ENCODE peak calls at places on chromosomes 13 and 19, in six cellular contexts. One of them, this sample, is unnamed.

GRCh38 chr13:111027481-111028439 is 87.3 kb upstream of the ARHGEF7 start:
- DNase-seq in CD4-positive, CD25-positive, alpha-beta regulatory T cell: no peak
- DNase-seq in right lobe of liver: no peak
- DNase-seq in adrenal gland: no peak
- DNase-seq in uterus: no peak
- DNase-seq in AG09309: no peak
- DNase-seq in this sample: no peak

GRCh38 chr19:45637890-45638667 is 1.1 kb downstream of the EML2 start:
- DNase-seq in adrenal gland: peak
- DNase-seq in right lobe of liver: no peak
- DNase-seq in uterus: no peak
- DNase-seq in CD4-positive, CD25-positive, alpha-beta regulatory T cell: no peak
- DNase-seq in AG09309: no peak
- DNase-seq in this sample: no peak

GRCh38 chr13:66443926-66444325 is 786.2 kb downstream of the PCDH9 start:
- DNase-seq in right lobe of liver: no peak
- DNase-seq in AG09309: no peak
- DNase-seq in CD4-positive, CD25-positive, alpha-beta regulatory T cell: no peak
- DNase-seq in uterus: no peak
- DNase-seq in adrenal gland: no peak
- DNase-seq in this sample: no peak

GRCh38 chr13:30905932-30906383 is at the start of gene MEDAG:
- DNase-seq in right lobe of liver: no peak
- DNase-seq in AG09309: no peak
- DNase-seq in adrenal gland: no peak
- DNase-seq in uterus: peak
- DNase-seq in CD4-positive, CD25-positive, alpha-beta regulatory T cell: no peak
- DNase-seq in this sample: peak

GRCh38 chr13:99119686-99120085 is 81.0 kb upstream of the UBAC2 start:
- DNase-seq in right lobe of liver: no peak
- DNase-seq in adrenal gland: no peak
- DNase-seq in CD4-positive, CD25-positive, alpha-beta regulatory T cell: no peak
- DNase-seq in AG09309: no peak
- DNase-seq in uterus: no peak
- DNase-seq in this sample: no peak

GRCh38 chr19:54573330-54573872 is at the start of gene LILRA2:
- DNase-seq in CD4-positive, CD25-positive, alpha-beta regulatory T cell: no peak
- DNase-seq in adrenal gland: no peak
- DNase-seq in uterus: no peak
- DNase-seq in right lobe of liver: no peak
- DNase-seq in AG09309: no peak
- DNase-seq in this sample: peak

GRCh38 chr19:6263306-6264076 is 16.3 kb downstream of the MLLT1 start:
- DNase-seq in adrenal gland: no peak
- DNase-seq in uterus: no peak
- DNase-seq in AG09309: no peak
- DNase-seq in CD4-positive, CD25-positive, alpha-beta regulatory T cell: no peak
- DNase-seq in right lobe of liver: no peak
- DNase-seq in this sample: no peak

GRCh38 chr13:95559100-95559499 is 6.6 kb downstream of the CLDN10 start:
- DNase-seq in uterus: no peak
- DNase-seq in right lobe of liver: no peak
- DNase-seq in adrenal gland: no peak
- DNase-seq in CD4-positive, CD25-positive, alpha-beta regulatory T cell: no peak
- DNase-seq in AG09309: no peak
- DNase-seq in this sample: no peak

GRCh38 chr13:106161186-106161585 is 374.3 kb downstream of the EFNB2 start:
- DNase-seq in adrenal gland: no peak
- DNase-seq in right lobe of liver: no peak
- DNase-seq in AG09309: no peak
- DNase-seq in uterus: no peak
- DNase-seq in CD4-positive, CD25-positive, alpha-beta regulatory T cell: no peak
- DNase-seq in this sample: no peak

GRCh38 chr19:34500656-34501120 is 19.1 kb downstream of the WTIP start:
- DNase-seq in right lobe of liver: no peak
- DNase-seq in CD4-positive, CD25-positive, alpha-beta regulatory T cell: no peak
- DNase-seq in adrenal gland: peak
- DNase-seq in AG09309: no peak
- DNase-seq in uterus: no peak
- DNase-seq in this sample: no peak

GRCh38 chr19:55087542-55087935 is 11.9 kb downstream of the EPS8L1 start:
- DNase-seq in right lobe of liver: no peak
- DNase-seq in adrenal gland: no peak
- DNase-seq in CD4-positive, CD25-positive, alpha-beta regulatory T cell: no peak
- DNase-seq in AG09309: no peak
- DNase-seq in uterus: no peak
- DNase-seq in this sample: no peak

GRCh38 chr13:81275666-81276258 is 934.8 kb upstream of the SPRY2 start:
- DNase-seq in uterus: no peak
- DNase-seq in adrenal gland: no peak
- DNase-seq in CD4-positive, CD25-positive, alpha-beta regulatory T cell: no peak
- DNase-seq in right lobe of liver: no peak
- DNase-seq in AG09309: no peak
- DNase-seq in this sample: no peak

GRCh38 chr13:30722361-30722760 is 13.0 kb upstream of the ALOX5AP start:
- DNase-seq in uterus: no peak
- DNase-seq in adrenal gland: no peak
- DNase-seq in CD4-positive, CD25-positive, alpha-beta regulatory T cell: no peak
- DNase-seq in AG09309: no peak
- DNase-seq in right lobe of liver: no peak
- DNase-seq in this sample: no peak

GRCh38 chr19:51070334-51070886 is 5.5 kb upstream of the KLK13 start:
- DNase-seq in uterus: no peak
- DNase-seq in AG09309: no peak
- DNase-seq in right lobe of liver: no peak
- DNase-seq in CD4-positive, CD25-positive, alpha-beta regulatory T cell: no peak
- DNase-seq in adrenal gland: no peak
- DNase-seq in this sample: no peak

GRCh38 chr19:13906525-13906904 is 514 bp downstream of the CC2D1A start:
- DNase-seq in AG09309: no peak
- DNase-seq in uterus: no peak
- DNase-seq in right lobe of liver: peak
- DNase-seq in CD4-positive, CD25-positive, alpha-beta regulatory T cell: peak
- DNase-seq in adrenal gland: no peak
- DNase-seq in this sample: peak

GRCh38 chr19:44653977-44654784 is 10.5 kb downstream of the PVR start:
- DNase-seq in adrenal gland: peak
- DNase-seq in right lobe of liver: peak
- DNase-seq in uterus: peak
- DNase-seq in CD4-positive, CD25-positive, alpha-beta regulatory T cell: peak
- DNase-seq in AG09309: no peak
- DNase-seq in this sample: peak

GRCh38 chr13:33352023-33352422 is 66.5 kb upstream of the STARD13 start:
- DNase-seq in CD4-positive, CD25-positive, alpha-beta regulatory T cell: no peak
- DNase-seq in uterus: no peak
- DNase-seq in adrenal gland: no peak
- DNase-seq in AG09309: no peak
- DNase-seq in right lobe of liver: no peak
- DNase-seq in this sample: no peak

GRCh38 chr13:105442941-105443340 is 1092.5 kb downstream of the EFNB2 start:
- DNase-seq in right lobe of liver: no peak
- DNase-seq in AG09309: peak
- DNase-seq in uterus: no peak
- DNase-seq in adrenal gland: no peak
- DNase-seq in CD4-positive, CD25-positive, alpha-beta regulatory T cell: no peak
- DNase-seq in this sample: no peak

GRCh38 chr19:516884-517424 is 9.7 kb downstream of the TPGS1 start:
- DNase-seq in uterus: no peak
- DNase-seq in CD4-positive, CD25-positive, alpha-beta regulatory T cell: no peak
- DNase-seq in adrenal gland: no peak
- DNase-seq in right lobe of liver: no peak
- DNase-seq in AG09309: no peak
- DNase-seq in this sample: no peak
- H3K4me3 ChIP-seq in uterus: no peak
- H3K4me3 ChIP-seq in CD4-positive, CD25-positive, alpha-beta regulatory T cell: no peak
- H3K4me3 ChIP-seq in adrenal gland: no peak
- H3K4me3 ChIP-seq in right lobe of liver: no peak
- H3K4me3 ChIP-seq in AG09309: no peak
- H3K4me3 ChIP-seq in this sample: no peak

GRCh38 chr13:50125306-50125555 is 110.0 kb downstream of the KCNRG start:
- DNase-seq in uterus: no peak
- DNase-seq in CD4-positive, CD25-positive, alpha-beta regulatory T cell: no peak
- DNase-seq in AG09309: no peak
- DNase-seq in right lobe of liver: no peak
- DNase-seq in adrenal gland: no peak
- DNase-seq in this sample: no peak

GRCh38 chr13:50123515-50123861 is 108.2 kb downstream of the KCNRG start:
- DNase-seq in right lobe of liver: no peak
- DNase-seq in adrenal gland: no peak
- DNase-seq in CD4-positive, CD25-positive, alpha-beta regulatory T cell: no peak
- DNase-seq in uterus: no peak
- DNase-seq in AG09309: no peak
- DNase-seq in this sample: no peak

GRCh38 chr13:50125556-50126377 is 110.5 kb downstream of the KCNRG start:
- DNase-seq in CD4-positive, CD25-positive, alpha-beta regulatory T cell: peak
- DNase-seq in AG09309: peak
- DNase-seq in right lobe of liver: peak
- DNase-seq in uterus: peak
- DNase-seq in adrenal gland: peak
- DNase-seq in this sample: peak

GRCh38 chr13:50123862-50124535 is 108.8 kb downstream of the KCNRG start:
- DNase-seq in AG09309: peak
- DNase-seq in uterus: peak
- DNase-seq in adrenal gland: peak
- DNase-seq in CD4-positive, CD25-positive, alpha-beta regulatory T cell: peak
- DNase-seq in right lobe of liver: no peak
- DNase-seq in this sample: peak

GRCh38 chr13:50124536-50125305 is 109.5 kb downstream of the KCNRG start:
- DNase-seq in AG09309: no peak
- DNase-seq in adrenal gland: peak
- DNase-seq in right lobe of liver: peak
- DNase-seq in uterus: peak
- DNase-seq in CD4-positive, CD25-positive, alpha-beta regulatory T cell: peak
- DNase-seq in this sample: peak
- H3K4me3 ChIP-seq in AG09309: peak
- H3K4me3 ChIP-seq in adrenal gland: peak
- H3K4me3 ChIP-seq in right lobe of liver: peak
- H3K4me3 ChIP-seq in uterus: peak
- H3K4me3 ChIP-seq in CD4-positive, CD25-positive, alpha-beta regulatory T cell: peak
- H3K4me3 ChIP-seq in this sample: peak

DNA sequence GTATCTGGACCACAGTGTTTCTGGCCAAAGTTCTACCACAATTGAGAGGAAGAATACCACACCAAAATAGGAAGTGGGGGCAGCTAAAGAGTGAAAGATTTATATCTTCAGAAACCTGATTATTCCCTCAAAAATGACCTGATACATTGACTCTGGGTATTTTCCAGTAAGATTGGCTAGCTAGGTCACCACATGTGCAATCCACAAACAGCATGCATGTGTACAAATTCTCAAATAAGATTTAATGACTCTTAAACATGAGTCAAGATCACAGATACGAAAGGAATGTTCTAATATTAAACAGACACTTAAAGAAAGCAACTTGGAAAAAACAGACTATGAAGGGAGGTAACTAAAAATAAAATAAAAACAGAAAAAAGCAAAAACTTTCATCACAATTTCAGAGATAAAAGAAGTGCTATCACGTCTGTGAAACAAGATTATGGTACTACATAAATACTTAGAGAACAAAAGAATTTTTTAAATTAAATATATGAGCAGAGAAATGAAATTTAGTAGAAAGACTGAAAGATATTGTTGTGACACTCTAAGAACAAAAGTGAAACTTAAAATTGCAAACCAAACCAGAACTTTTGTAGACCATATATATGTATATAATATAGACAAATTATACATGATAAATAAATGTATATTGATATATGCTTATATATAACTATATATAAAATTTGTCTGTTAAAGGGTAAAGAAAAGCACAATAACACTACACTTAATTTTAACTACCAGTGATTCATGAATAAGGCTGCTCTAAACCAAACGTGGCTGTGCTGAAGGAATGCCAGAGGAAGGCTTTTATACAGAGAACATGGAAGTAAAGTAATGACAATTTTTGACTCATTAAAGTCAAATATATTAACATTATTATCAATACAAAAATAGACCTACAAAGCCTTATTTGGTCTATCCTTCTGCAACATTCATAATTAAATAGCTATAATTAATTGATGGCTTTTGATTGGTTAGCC is 1516.5 kb upstream of the PCDH20 start:
- DNase-seq in AG09309: no peak
- DNase-seq in uterus: no peak
- DNase-seq in CD4-positive, CD25-positive, alpha-beta regulatory T cell: no peak
- DNase-seq in right lobe of liver: no peak
- DNase-seq in adrenal gland: no peak
- DNase-seq in this sample: no peak
- H3K4me3 ChIP-seq in AG09309: no peak
- H3K4me3 ChIP-seq in uterus: no peak
- H3K4me3 ChIP-seq in CD4-positive, CD25-positive, alpha-beta regulatory T cell: no peak
- H3K4me3 ChIP-seq in right lobe of liver: no peak
- H3K4me3 ChIP-seq in adrenal gland: no peak
- H3K4me3 ChIP-seq in this sample: no peak

GRCh38 chr13:101035119-101035620 is 360.6 kb upstream of the TMTC4 start:
- DNase-seq in CD4-positive, CD25-positive, alpha-beta regulatory T cell: no peak
- DNase-seq in right lobe of liver: no peak
- DNase-seq in adrenal gland: no peak
- DNase-seq in AG09309: no peak
- DNase-seq in uterus: no peak
- DNase-seq in this sample: no peak
- H3K4me3 ChIP-seq in CD4-positive, CD25-positive, alpha-beta regulatory T cell: no peak
- H3K4me3 ChIP-seq in right lobe of liver: no peak
- H3K4me3 ChIP-seq in adrenal gland: no peak
- H3K4me3 ChIP-seq in AG09309: no peak
- H3K4me3 ChIP-seq in uterus: no peak
- H3K4me3 ChIP-seq in this sample: no peak

GRCh38 chr19:29812881-29813275 is 1.1 kb downstream of the CCNE1 start:
- DNase-seq in adrenal gland: no peak
- DNase-seq in right lobe of liver: no peak
- DNase-seq in AG09309: no peak
- DNase-seq in uterus: no peak
- DNase-seq in CD4-positive, CD25-positive, alpha-beta regulatory T cell: no peak
- DNase-seq in this sample: no peak

GRCh38 chr19:29810504-29810871 is 1.3 kb upstream of the CCNE1 start:
- DNase-seq in AG09309: no peak
- DNase-seq in adrenal gland: peak
- DNase-seq in uterus: peak
- DNase-seq in CD4-positive, CD25-positive, alpha-beta regulatory T cell: no peak
- DNase-seq in right lobe of liver: no peak
- DNase-seq in this sample: peak

GRCh38 chr19:29813665-29814064 is 1.9 kb downstream of the CCNE1 start:
- DNase-seq in AG09309: no peak
- DNase-seq in uterus: no peak
- DNase-seq in right lobe of liver: no peak
- DNase-seq in CD4-positive, CD25-positive, alpha-beta regulatory T cell: no peak
- DNase-seq in adrenal gland: no peak
- DNase-seq in this sample: no peak

GRCh38 chr19:29811125-29812079 is at the start of gene CCNE1:
- DNase-seq in AG09309: peak
- DNase-seq in right lobe of liver: peak
- DNase-seq in adrenal gland: peak
- DNase-seq in CD4-positive, CD25-positive, alpha-beta regulatory T cell: peak
- DNase-seq in uterus: peak
- DNase-seq in this sample: peak

GRCh38 chr19:29812080-29812880 is 489 bp downstream of the CCNE1 start:
- DNase-seq in right lobe of liver: peak
- DNase-seq in adrenal gland: peak
- DNase-seq in CD4-positive, CD25-positive, alpha-beta regulatory T cell: peak
- DNase-seq in AG09309: no peak
- DNase-seq in uterus: no peak
- DNase-seq in this sample: peak
- H3K4me3 ChIP-seq in right lobe of liver: peak
- H3K4me3 ChIP-seq in adrenal gland: no peak
- H3K4me3 ChIP-seq in CD4-positive, CD25-positive, alpha-beta regulatory T cell: peak
- H3K4me3 ChIP-seq in AG09309: peak
- H3K4me3 ChIP-seq in uterus: peak
- H3K4me3 ChIP-seq in this sample: peak

GRCh38 chr19:41551711-41552110 is 24.3 kb upstream of the CEACAM21 start:
- DNase-seq in adrenal gland: no peak
- DNase-seq in right lobe of liver: no peak
- DNase-seq in uterus: no peak
- DNase-seq in AG09309: no peak
- DNase-seq in CD4-positive, CD25-positive, alpha-beta regulatory T cell: no peak
- DNase-seq in this sample: no peak
- H3K4me3 ChIP-seq in adrenal gland: no peak
- H3K4me3 ChIP-seq in right lobe of liver: no peak
- H3K4me3 ChIP-seq in uterus: no peak
- H3K4me3 ChIP-seq in AG09309: no peak
- H3K4me3 ChIP-seq in CD4-positive, CD25-positive, alpha-beta regulatory T cell: peak
- H3K4me3 ChIP-seq in this sample: peak